ENCODE peak calls at places on chromosomes 11 and 22, in eight cellular contexts. G, E, D, R, X, F, B and H are unnamed samples.

GRCh38 chr11:12232160-12232559 is 121.8 kb downstream of the MICAL2 start:
- DNase-seq in G (no peak), E (no peak), D (no peak), R (no peak), X (no peak), F (peak), B (no peak), H (no peak)

GRCh38 chr11:31968774-31969433 is 122.0 kb upstream of the RCN1 start:
- DNase-seq in G (no peak), E (no peak), D (no peak), R (no peak), X (peak), F (peak), B (no peak), H (peak)

GRCh38 chr22:35995345-35995744 is 33.3 kb downstream of the RBFOX2 start:
- DNase-seq in G (no peak), E (no peak), D (no peak), R (no peak), X (no peak), F (no peak), B (no peak), H (no peak)

GRCh38 chr11:63671322-63672155 is at the start of gene ATL3:
- DNase-seq in G (peak), E (peak), D (peak), R (peak), X (peak), F (peak), B (peak), H (peak)

GRCh38 chr11:33942954-33943353 is 51.1 kb upstream of the LMO2 start:
- DNase-seq in G (no peak), E (no peak), D (no peak), R (peak), X (no peak), F (peak), B (no peak), H (peak)

GRCh38 chr11:64712430-64713030 is 10.5 kb downstream of the NRXN2 start:
- DNase-seq in G (no peak), E (no peak), D (no peak), R (no peak), X (no peak), F (no peak), B (no peak), H (no peak)

GRCh38 chr11:73750238-73750637 is 10.6 kb downstream of the RAB6A start:
- DNase-seq in G (no peak), E (no peak), D (no peak), R (no peak), X (no peak), F (no peak), B (no peak), H (no peak)

GRCh38 chr11:79332017-79332416 is 108.8 kb downstream of the TENM4 start:
- DNase-seq in G (no peak), E (no peak), D (no peak), R (no peak), X (no peak), F (peak), B (no peak), H (peak)

GRCh38 chr22:27719033-27719341 is 82.6 kb downstream of the MN1 start:
- DNase-seq in G (no peak), E (no peak), D (no peak), R (no peak), X (no peak), F (no peak), B (no peak), H (no peak)

GRCh38 chr11:17699157-17700114 is 19.9 kb upstream of the MYOD1 start:
- DNase-seq in G (no peak), E (no peak), D (no peak), R (no peak), X (no peak), F (peak), B (no peak), H (peak)

GRCh38 chr11:114258696-114259095 is 37.5 kb upstream of the NNMT start:
- DNase-seq in G (no peak), E (no peak), D (no peak), R (peak), X (no peak), F (no peak), B (no peak), H (no peak)

GRCh38 chr11:44248109-44248508 is 61.8 kb downstream of the ALX4 start:
- DNase-seq in G (no peak), E (no peak), D (no peak), R (no peak), X (no peak), F (peak), B (no peak), H (peak)

GRCh38 chr11:117179048-117179999 is 781 bp downstream of the SIDT2 start:
- DNase-seq in G (no peak), E (no peak), D (peak), R (peak), X (peak), F (peak), B (no peak), H (peak)

GRCh38 chr11:78773077-78773476 is 198.4 kb upstream of the NARS2 start:
- DNase-seq in G (no peak), E (no peak), D (no peak), R (no peak), X (no peak), F (peak), B (no peak), H (no peak)

GRCh38 chr11:534592-535518 is 521 bp downstream of the HRAS start:
- DNase-seq in G (no peak), E (no peak), D (peak), R (peak), X (no peak), F (peak), B (peak), H (peak)

GRCh38 chr22:27435839-27436581 is 365.5 kb downstream of the MN1 start:
- DNase-seq in G (peak), E (no peak), D (no peak), R (no peak), X (no peak), F (peak), B (no peak), H (peak)

GRCh38 chr22:49008682-49009235 is 818.9 kb downstream of the BRD1 start:
- DNase-seq in G (no peak), E (no peak), D (no peak), R (no peak), X (no peak), F (no peak), B (no peak), H (no peak)

GRCh38 chr22:46789992-46790391 is 27.5 kb downstream of the TBC1D22A start:
- DNase-seq in G (no peak), E (no peak), D (no peak), R (no peak), X (no peak), F (no peak), B (no peak), H (no peak)

GRCh38 chr22:46081036-46081830 is 69.1 kb upstream of the PPARA start:
- DNase-seq in G (no peak), E (no peak), D (no peak), R (no peak), X (no peak), F (no peak), B (no peak), H (peak)

GRCh38 chr22:38554281-38554680 is 15.7 kb downstream of the DMC1 start:
- DNase-seq in G (no peak), E (no peak), D (no peak), R (no peak), X (no peak), F (peak), B (no peak), H (peak)

GRCh38 chr22:49768961-49769690 is 58.5 kb downstream of the BRD1 start:
- DNase-seq in G (no peak), E (no peak), D (no peak), R (no peak), X (no peak), F (peak), B (no peak), H (peak)

GRCh38 chr11:43997022-43997665 is 50.6 kb upstream of the ACCSL start:
- DNase-seq in G (no peak), E (no peak), D (no peak), R (no peak), X (no peak), F (no peak), B (no peak), H (no peak)

GRCh38 chr11:127105578-127105977 is 105.0 kb upstream of the KIRREL3 start:
- DNase-seq in G (no peak), E (no peak), D (no peak), R (no peak), X (no peak), F (no peak), B (peak), H (no peak)

GRCh38 chr11:71272161-71272560 is 19.8 kb upstream of the SHANK2 start:
- DNase-seq in G (no peak), E (no peak), D (no peak), R (no peak), X (no peak), F (no peak), B (no peak), H (no peak)

GRCh38 chr11:67604815-67605214 is 1.9 kb upstream of the NDUFV1 start:
- DNase-seq in G (no peak), E (no peak), D (no peak), R (no peak), X (no peak), F (no peak), B (no peak), H (no peak)

GRCh38 chr22:27397948-27398330 is 403.6 kb downstream of the MN1 start:
- DNase-seq in G (peak), E (no peak), D (no peak), R (no peak), X (no peak), F (peak), B (no peak), H (no peak)

GRCh38 chr11:86741489-86742435 is 58.6 kb upstream of the PRSS23 start:
- DNase-seq in G (no peak), E (no peak), D (no peak), R (no peak), X (no peak), F (peak), B (no peak), H (peak)

GRCh38 chr22:46233231-46233630 is 16.9 kb downstream of the CDPF1 start:
- DNase-seq in G (no peak), E (no peak), D (peak), R (no peak), X (no peak), F (peak), B (no peak), H (peak)

GRCh38 chr11:84243629-84244263 is 957.6 kb upstream of the CCDC90B start:
- DNase-seq in G (no peak), E (no peak), D (no peak), R (no peak), X (no peak), F (no peak), B (no peak), H (no peak)

GRCh38 chr11:494761-495536 is 12.1 kb downstream of the RNH1 start:
- DNase-seq in G (no peak), E (no peak), D (no peak), R (no peak), X (no peak), F (no peak), B (no peak), H (no peak)

GRCh38 chr11:60318726-60319125 is 8.3 kb upstream of the MS4A6E start:
- DNase-seq in G (no peak), E (no peak), D (no peak), R (no peak), X (no peak), F (no peak), B (no peak), H (no peak)

GRCh38 chr11:34146866-34147265 is 41.4 kb downstream of the NAT10 start:
- DNase-seq in G (no peak), E (no peak), D (no peak), R (no peak), X (no peak), F (no peak), B (no peak), H (no peak)

GRCh38 chr11:124740277-124740882 is 638 bp downstream of the NRGN start:
- DNase-seq in G (peak), E (no peak), D (peak), R (peak), X (no peak), F (no peak), B (no peak), H (no peak)

GRCh38 chr11:63937713-63938480 is 905 bp upstream of the NAA40 start:
- DNase-seq in G (no peak), E (no peak), D (no peak), R (peak), X (peak), F (no peak), B (peak), H (no peak)

GRCh38 chr22:26979294-26979693 is 321.9 kb downstream of the MIAT start:
- DNase-seq in G (no peak), E (no peak), D (no peak), R (no peak), X (no peak), F (no peak), B (no peak), H (peak)